ENCODE peak calls at places on chromosomes 1 and 21, in four cellular contexts. T, W, I and J are unnamed samples.

GRCh38 chr1:39954870-39955546 is at the start of gene MFSD2A:
- DNase-seq in W (peak), I (peak), T (peak), J (peak)

GRCh38 chr1:53266038-53266437 is 27.7 kb upstream of the MAGOH start:
- DNase-seq in W (peak), T (no peak), I (no peak), J (peak)

GRCh38 chr1:153390938-153391710 is at the start of gene S100A8:
- DNase-seq in I (no peak), T (no peak), W (peak), J (no peak)

GRCh38 chr1:54300395-54300794 is 100.4 kb downstream of the MRPL37 start:
- DNase-seq in I (no peak), W (no peak), T (no peak), J (no peak)

GRCh38 chr1:37940299-37940947 is 6.4 kb downstream of the INPP5B start:
- DNase-seq in I (no peak), W (no peak), T (no peak), J (no peak)

GRCh38 chr1:116847688-116848531 is 61.8 kb upstream of the PTGFRN start:
- DNase-seq in T (no peak), W (no peak), I (no peak), J (no peak)

GRCh38 chr1:2444138-2444591 is 31.8 kb upstream of the PEX10 start:
- DNase-seq in T (peak), W (no peak), I (no peak), J (no peak)

GRCh38 chr1:65267291-65268087 is 41.9 kb upstream of the DNAJC6 start:
- DNase-seq in W (no peak), T (no peak), I (no peak), J (no peak)

GRCh38 chr1:240582953-240583352 is 29.0 kb downstream of the GREM2 start:
- DNase-seq in W (no peak), I (no peak), T (no peak), J (no peak)

GRCh38 chr1:210883821-210884220 is 250.1 kb downstream of the KCNH1 start:
- DNase-seq in W (peak), I (no peak), T (no peak), J (no peak)

GRCh38 chr1:1238702-1239178 is 6.7 kb downstream of the B3GALT6 start:
- DNase-seq in W (no peak), I (no peak), T (peak), J (no peak)

GRCh38 chr21:45139473-45139872 is 65.1 kb downstream of the ADARB1 start:
- DNase-seq in T (peak), I (no peak), W (no peak), J (no peak)

GRCh38 chr1:119731741-119732430 is 20.2 kb downstream of the PHGDH start:
- DNase-seq in W (no peak), I (no peak), T (no peak), J (no peak)

GRCh38 chr1:47906009-47906432 is 91.2 kb downstream of the TRABD2B start:
- DNase-seq in W (peak), I (no peak), T (no peak), J (no peak)

GRCh38 chr1:169692766-169693460 is 18.5 kb downstream of the SELL start:
- DNase-seq in T (no peak), W (no peak), I (no peak), J (no peak)

GRCh38 chr1:182392045-182393028 is 747 bp upstream of the GLUL start:
- DNase-seq in I (no peak), T (peak), W (peak), J (no peak)

GRCh38 chr1:177442580-177442979 is 271.8 kb downstream of the BRINP2 start:
- DNase-seq in W (no peak), I (no peak), T (no peak), J (no peak)

GRCh38 chr1:86429830-86430229 is 5.9 kb downstream of the CLCA2 start:
- DNase-seq in W (peak), I (no peak), T (no peak), J (no peak)

GRCh38 chr1:201630582-201630981 is 91.7 kb downstream of the NAV1 start:
- DNase-seq in W (no peak), I (no peak), T (no peak), J (no peak)

GRCh38 chr1:204149635-204150565 is 1.9 kb downstream of the ETNK2 start:
- DNase-seq in I (no peak), W (no peak), T (no peak), J (no peak)

GRCh38 chr1:179087665-179088064 is 5.8 kb downstream of the TOR3A start:
- DNase-seq in T (peak), W (no peak), I (peak), J (peak)

GRCh38 chr1:201737350-201738060 is 91.5 kb upstream of the IPO9 start:
- DNase-seq in T (no peak), I (no peak), W (no peak), J (no peak)

GRCh38 chr1:86154581-86155060 is 2.0 kb downstream of the COL24A1 start:
- DNase-seq in I (peak), T (peak), W (no peak), J (peak)

GRCh38 chr1:229106526-229107105 is 164.3 kb upstream of the RAB4A start:
- DNase-seq in W (no peak), I (no peak), T (no peak), J (no peak)

GRCh38 chr21:22544747-22545146 is 1546.5 kb downstream of the NCAM2 start:
- DNase-seq in T (no peak), W (no peak), I (peak), J (no peak)

GRCh38 chr1:40708750-40709099 is 17.2 kb downstream of the NFYC start:
- DNase-seq in T (no peak), W (peak), I (no peak), J (no peak)

DNA sequence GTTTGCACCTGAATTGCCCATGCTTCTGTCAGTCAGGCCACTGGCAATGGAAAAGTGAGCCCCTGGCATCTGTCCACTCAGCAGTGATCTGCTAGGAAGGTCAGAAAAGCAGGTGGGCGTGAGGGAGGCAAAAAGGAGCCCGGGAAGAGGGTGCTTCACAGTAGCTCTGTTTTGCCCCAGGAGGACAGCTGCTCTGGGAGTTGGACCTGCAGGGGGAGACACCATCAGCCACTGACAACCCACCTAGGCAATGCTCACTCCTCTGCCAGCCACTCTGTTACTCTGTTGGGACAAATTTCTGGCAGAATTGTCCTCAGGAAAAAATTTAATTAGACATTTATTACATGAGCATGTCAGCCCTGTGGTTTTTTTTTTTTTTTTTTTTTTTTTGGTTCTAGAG is 146.4 kb downstream of the LRIG2 start:
- DNase-seq in W (no peak), T (no peak), I (peak), J (peak)
- TF ChIP-seq CTCF in W (no peak), T (no peak), I (peak), J (no peak)

DNA sequence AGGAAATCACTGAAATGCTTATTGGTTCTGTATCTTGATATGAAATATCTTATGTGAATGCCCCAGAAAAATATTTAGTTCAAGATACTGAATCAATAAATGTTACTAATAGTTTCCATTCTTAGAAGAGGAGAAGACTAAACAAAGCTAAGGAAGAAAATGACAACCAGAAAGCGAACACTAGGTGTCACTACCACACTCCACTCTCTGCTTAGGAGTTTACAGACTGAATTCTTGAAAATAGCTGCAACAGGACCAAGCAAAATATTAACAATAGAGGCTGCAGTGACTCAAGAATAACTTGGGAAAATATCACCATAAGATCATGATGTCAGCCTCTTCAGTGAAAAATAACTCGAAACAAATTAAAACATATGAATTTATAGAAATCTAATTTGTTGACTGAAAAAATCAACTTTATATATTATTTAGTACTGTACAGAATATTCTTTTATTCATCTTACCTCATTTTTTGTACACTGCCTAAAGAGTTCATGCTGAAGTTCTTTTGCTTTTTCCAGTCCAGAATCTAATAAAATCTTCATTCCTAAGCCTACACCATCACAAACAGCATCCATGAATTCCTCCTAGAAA is 61.6 kb downstream of the KIF14 start:
- DNase-seq in W (peak), I (no peak), T (no peak), J (peak)
- TF ChIP-seq CTCF in W (peak), I (peak), T (no peak), J (peak)

GRCh38 chr1:35570589-35571137 is 2.5 kb upstream of the TFAP2E start:
- DNase-seq in W (no peak), T (no peak), I (no peak), J (no peak)

GRCh38 chr1:35571263-35571662 is 1.9 kb upstream of the TFAP2E start:
- DNase-seq in W (no peak), T (no peak), I (no peak), J (no peak)

GRCh38 chr1:35569956-35570355 is 3.2 kb upstream of the TFAP2E start:
- DNase-seq in W (no peak), I (no peak), T (no peak), J (no peak)

GRCh38 chr1:35567947-35568558 is 5.1 kb upstream of the TFAP2E start:
- DNase-seq in I (no peak), W (no peak), T (no peak), J (no peak)

GRCh38 chr1:35568975-35569395 is 4.1 kb upstream of the TFAP2E start:
- DNase-seq in W (peak), I (peak), T (no peak), J (peak)
- TF ChIP-seq CTCF in W (peak), I (peak), T (peak), J (peak)

GRCh38 chr1:70353038-70353437 is 1.5 kb downstream of the ANKRD13C start:
- DNase-seq in W (no peak), T (no peak), I (no peak), J (no peak)

GRCh38 chr1:70355111-70355407 is 537 bp upstream of the ANKRD13C start:
- DNase-seq in W (no peak), T (no peak), I (no peak), J (no peak)

GRCh38 chr1:70353641-70354331 is 736 bp downstream of the ANKRD13C start:
- DNase-seq in W (peak), I (no peak), T (no peak), J (peak)

GRCh38 chr1:70358921-70359564 is 4.5 kb upstream of the ANKRD13C start:
- DNase-seq in T (no peak), I (no peak), W (no peak), J (no peak)

DNA sequence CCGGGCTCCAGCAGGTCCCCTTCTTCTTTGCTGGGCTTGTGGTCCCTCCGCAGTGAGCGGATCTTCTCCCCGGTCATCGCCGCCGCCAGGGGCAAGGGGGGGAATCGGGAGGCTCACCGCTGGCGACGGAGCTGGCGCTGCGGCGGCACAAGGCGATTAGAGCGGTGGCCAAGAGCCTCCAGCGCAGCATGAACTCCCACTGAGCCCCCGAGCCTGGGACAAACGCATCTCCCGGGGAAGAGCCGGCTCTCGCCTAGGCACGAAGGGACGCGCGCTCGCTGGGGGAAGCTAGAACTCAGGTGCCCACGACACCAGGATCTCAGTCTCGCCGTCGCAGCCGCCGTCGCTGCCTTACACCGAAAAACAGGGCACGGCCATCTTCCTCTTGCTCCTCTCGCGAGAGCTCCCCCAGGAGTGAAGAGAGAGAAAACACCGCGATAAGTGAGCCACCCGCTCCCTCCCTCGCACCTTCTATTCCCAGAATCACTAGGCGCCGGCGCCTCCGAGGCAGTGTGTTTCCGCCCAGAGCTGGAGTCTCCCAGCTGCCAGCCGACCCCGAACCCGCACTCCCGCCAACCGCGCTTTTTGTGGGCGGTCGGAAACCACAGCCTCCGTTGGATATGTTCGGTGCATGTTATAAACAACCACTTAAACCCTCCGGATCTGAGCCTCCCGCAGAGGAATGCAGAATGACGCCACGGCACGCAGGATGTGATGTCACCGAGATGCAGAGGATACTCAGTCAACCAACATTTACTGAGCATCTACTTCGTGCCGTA is at the start of gene ANKRD13C:
- DNase-seq in W (peak), T (peak), I (peak), J (peak)
- TF ChIP-seq CTCF in W (no peak), T (no peak), I (peak), J (no peak)

DNA sequence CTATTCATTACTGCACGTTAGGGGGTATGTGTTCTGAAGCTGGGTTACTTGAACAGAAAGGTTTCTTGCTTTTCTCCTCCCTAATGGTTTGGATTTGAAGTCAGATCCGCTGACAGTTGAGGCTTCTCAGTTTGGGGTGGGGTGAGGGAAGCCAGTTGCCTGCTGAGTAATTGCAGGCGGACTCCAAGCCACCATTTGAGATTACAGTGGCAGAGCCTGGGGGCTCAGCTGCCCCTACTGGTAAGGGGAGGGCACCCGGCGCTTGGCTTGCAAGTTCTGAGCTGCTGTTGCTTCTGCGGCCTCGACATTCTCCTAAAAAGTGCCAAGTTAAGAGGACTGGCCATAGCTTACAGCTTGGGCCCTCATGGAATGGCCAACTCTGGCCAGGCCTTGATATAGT is 2.0 kb downstream of the GRHL3 start:
- DNase-seq in W (no peak), T (no peak), I (no peak), J (no peak)
- TF ChIP-seq CTCF in W (no peak), T (no peak), I (no peak), J (no peak)

GRCh38 chr1:59146651-59147358 is 150.1 kb upstream of the FGGY start:
- DNase-seq in W (no peak), T (peak), I (peak), J (peak)
- TF ChIP-seq CTCF in W (no peak), T (no peak), I (peak), J (no peak)

DNA sequence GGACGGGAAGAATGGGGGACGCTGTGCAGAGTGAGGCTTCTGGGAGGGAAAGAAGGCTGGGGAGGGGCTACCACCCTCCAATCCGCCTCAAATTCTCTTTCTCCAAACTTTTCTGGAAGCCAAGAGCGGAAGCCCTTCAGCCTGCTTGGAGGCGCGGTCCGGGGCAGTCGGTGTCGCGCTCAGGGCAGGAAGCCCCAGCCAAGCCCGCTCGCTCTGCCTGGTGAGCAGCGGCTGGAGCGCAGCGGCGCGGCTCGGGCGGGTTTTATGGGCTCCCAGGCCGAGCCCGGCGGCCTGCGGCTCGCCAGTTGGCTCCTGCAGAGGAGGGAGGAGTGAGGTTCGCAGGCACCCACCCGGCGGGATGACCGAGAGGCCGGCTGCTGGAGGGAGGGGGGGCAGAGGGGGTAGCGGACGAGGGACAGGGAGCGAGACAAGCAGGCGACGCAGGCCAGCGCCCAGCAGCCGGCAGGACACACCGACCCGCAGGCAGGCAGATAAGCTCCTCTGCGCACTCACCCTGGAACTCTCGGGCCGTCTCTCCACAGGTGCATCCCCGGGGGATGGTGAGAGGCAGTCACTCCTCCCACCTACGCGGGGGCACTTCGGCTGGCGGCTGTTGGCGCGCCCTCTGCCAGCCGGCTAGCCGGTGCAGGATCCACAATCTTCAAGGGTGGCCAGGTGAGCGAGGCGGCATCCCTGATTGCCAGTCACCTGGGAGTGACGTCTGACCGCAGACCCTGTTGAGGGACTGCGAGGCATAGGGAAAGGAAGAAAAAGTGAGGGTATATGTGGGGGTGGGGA is at the start of gene AVPR1B:
- DNase-seq in I (peak), T (peak), W (peak), J (peak)
- TF ChIP-seq CTCF in I (peak), T (no peak), W (peak), J (no peak)

GRCh38 chr1:230393722-230394121 is 32.4 kb downstream of the PGBD5 start:
- DNase-seq in T (no peak), I (no peak), W (no peak), J (no peak)

GRCh38 chr1:230394741-230395140 is 31.4 kb downstream of the PGBD5 start:
- DNase-seq in T (no peak), W (no peak), I (no peak), J (no peak)

GRCh38 chr1:230395932-230396331 is 30.2 kb downstream of the PGBD5 start:
- DNase-seq in W (no peak), T (no peak), I (no peak), J (no peak)

GRCh38 chr1:230392920-230393521 is 33.1 kb downstream of the PGBD5 start:
- DNase-seq in T (no peak), I (no peak), W (no peak), J (no peak)

DNA sequence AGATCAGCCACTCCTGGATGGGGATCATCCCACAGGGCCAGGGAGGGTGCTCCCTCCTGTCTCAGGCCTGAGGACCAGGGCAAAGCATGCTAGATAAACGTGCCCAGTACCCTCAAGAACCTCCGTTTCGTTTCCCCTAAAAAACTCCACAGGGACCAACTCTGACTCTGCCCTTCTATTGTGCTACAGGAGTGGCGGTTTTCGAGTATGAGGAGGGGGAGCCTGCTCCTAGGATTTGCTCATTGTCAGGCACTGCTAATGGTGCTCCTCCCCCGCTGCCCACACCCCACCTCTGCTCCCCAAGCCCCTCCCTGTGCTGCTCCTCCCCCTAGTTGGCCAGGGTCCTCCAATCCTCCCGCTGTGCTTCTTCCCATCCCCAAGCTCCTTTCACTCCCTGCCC is 32.0 kb downstream of the PGBD5 start:
- DNase-seq in T (no peak), W (no peak), I (peak), J (no peak)
- TF ChIP-seq CTCF in T (no peak), W (no peak), I (no peak), J (no peak)

GRCh38 chr1:83769594-83770321 is 229.2 kb downstream of the TTLL7 start:
- DNase-seq in T (no peak), W (no peak), I (no peak), J (no peak)
- TF ChIP-seq CTCF in T (no peak), W (no peak), I (no peak), J (no peak)

DNA sequence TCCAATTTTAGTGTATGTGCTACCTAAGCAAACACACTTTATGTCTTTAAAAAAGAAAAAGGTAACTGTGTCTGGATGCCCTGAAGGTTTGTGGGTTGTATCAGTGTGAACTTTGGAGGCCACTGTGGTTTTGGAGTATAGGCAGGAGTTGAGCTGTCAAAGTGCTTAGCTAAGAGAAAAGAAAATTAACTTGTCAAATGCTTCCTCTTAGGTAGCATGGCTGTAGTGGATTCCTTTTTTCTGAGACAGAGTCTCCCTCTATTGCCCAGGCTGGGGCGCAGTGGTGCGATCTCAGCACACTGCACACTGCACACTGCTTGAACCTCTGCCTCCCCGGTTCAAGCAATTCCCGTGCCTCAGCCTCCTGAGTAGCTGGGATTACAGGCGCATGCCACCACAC is 11.2 kb upstream of the SLC41A1 start:
- DNase-seq in I (no peak), W (no peak), T (no peak), J (no peak)
- TF ChIP-seq CTCF in I (no peak), W (no peak), T (no peak), J (no peak)